ENCODE peak calls at places on chromosomes 3 and 15, in ten cellular contexts. F is GM12865, Z is A549, E is dorsolateral prefrontal cortex, V is osteoblast, Y is brain microvascular endothelial cell, B is foreskin fibroblast, N is astrocyte of the cerebellum, C is H1, U is GM23338. I is an unnamed sample.

GRCh38 chr15:31364301-31365031 is 37.8 kb downstream of the KLF13 start:
- DNase-seq in U (no peak), Z (no peak), C (no peak), F (no peak), Y (no peak), V (peak), B (no peak), N (no peak), E (no peak), I (peak)

GRCh38 chr3:63576826-63577225 is 75.6 kb upstream of the SNTN start:
- DNase-seq in N (no peak), U (peak), Z (no peak), F (no peak), V (no peak), B (no peak), Y (no peak), E (no peak), C (no peak), I (no peak)

GRCh38 chr3:50563867-50564266 is 3.7 kb downstream of the C3orf18 start:
- DNase-seq in B (no peak), N (no peak), C (no peak), F (no peak), E (no peak), V (no peak), Z (no peak), U (no peak), Y (no peak), I (no peak)

GRCh38 chr3:46112296-46112695 is 85.0 kb upstream of the XCR1 start:
- DNase-seq in C (no peak), Z (no peak), Y (no peak), V (no peak), F (no peak), U (no peak), B (no peak), E (no peak), N (no peak), I (no peak)

GRCh38 chr3:197339841-197340520 is 41.6 kb upstream of the DLG1 start:
- DNase-seq in F (no peak), V (peak), E (no peak), C (no peak), Y (peak), Z (no peak), U (no peak), N (peak), B (peak), I (no peak)

GRCh38 chr3:78483070-78483469 is 1284.7 kb downstream of the ROBO1 start:
- DNase-seq in N (no peak), E (no peak), Z (no peak), B (no peak), C (no peak), V (no peak), Y (no peak), U (peak), F (no peak), I (no peak)

GRCh38 chr3:49703443-49703927 is 14.1 kb downstream of the RNF123 start:
- DNase-seq in U (peak), F (peak), E (peak), B (peak), C (peak), Y (peak), N (peak), V (peak), Z (peak), I (no peak)

GRCh38 chr3:165504554-165504953 is 308.4 kb upstream of the SLITRK3 start:
- DNase-seq in Z (no peak), U (no peak), E (no peak), C (no peak), F (no peak), B (no peak), N (no peak), V (no peak), Y (no peak), I (no peak)

GRCh38 chr15:62021991-62022600 is 38.2 kb downstream of the VPS13C start:
- DNase-seq in E (no peak), V (no peak), B (no peak), U (peak), Z (peak), C (no peak), F (no peak), Y (no peak), N (no peak), I (no peak)

GRCh38 chr15:62782100-62782791 is 260.3 kb upstream of the TPM1 start:
- DNase-seq in U (peak), E (peak), V (peak), N (peak), Z (peak), F (peak), C (peak), Y (peak), B (peak), I (no peak)

DNA sequence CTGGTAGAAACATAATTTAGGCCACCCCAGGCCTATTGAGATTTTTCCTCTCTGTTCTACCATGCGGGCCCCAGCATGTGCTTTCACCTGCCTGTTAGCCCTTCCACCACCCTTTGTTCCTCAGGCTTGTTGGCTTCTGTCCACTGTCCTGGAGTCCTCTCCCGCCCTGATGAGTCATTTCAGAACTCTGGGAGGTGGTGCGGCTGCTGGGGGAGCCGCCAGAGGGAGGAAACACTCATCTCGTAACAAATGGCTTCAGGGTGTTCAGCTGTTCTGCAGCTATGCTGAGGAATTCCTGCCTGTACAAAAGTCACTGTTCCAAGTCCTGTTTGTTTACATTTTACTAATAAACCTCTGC is 36.3 kb downstream of the LRTM1 start:
- DNase-seq in B (peak), E (peak), V (peak), C (no peak), N (peak), U (no peak), F (peak), Y (peak), Z (peak), I (peak)
- TF ChIP-seq CTCF in B (peak), E (peak), V (peak), C (no peak), N (peak), U (no peak), F (no peak), Y (peak), Z (peak), I (peak)

GRCh38 chr15:98599911-98600685 is 48.2 kb upstream of the IGF1R start:
- DNase-seq in C (peak), U (peak), N (no peak), E (no peak), B (peak), V (peak), F (peak), Z (no peak), Y (peak), I (no peak)
- H3K4me3 ChIP-seq in C (peak), U (peak), N (peak), E (peak), B (peak), V (peak), F (peak), Z (peak), Y (peak), I (no peak)

DNA sequence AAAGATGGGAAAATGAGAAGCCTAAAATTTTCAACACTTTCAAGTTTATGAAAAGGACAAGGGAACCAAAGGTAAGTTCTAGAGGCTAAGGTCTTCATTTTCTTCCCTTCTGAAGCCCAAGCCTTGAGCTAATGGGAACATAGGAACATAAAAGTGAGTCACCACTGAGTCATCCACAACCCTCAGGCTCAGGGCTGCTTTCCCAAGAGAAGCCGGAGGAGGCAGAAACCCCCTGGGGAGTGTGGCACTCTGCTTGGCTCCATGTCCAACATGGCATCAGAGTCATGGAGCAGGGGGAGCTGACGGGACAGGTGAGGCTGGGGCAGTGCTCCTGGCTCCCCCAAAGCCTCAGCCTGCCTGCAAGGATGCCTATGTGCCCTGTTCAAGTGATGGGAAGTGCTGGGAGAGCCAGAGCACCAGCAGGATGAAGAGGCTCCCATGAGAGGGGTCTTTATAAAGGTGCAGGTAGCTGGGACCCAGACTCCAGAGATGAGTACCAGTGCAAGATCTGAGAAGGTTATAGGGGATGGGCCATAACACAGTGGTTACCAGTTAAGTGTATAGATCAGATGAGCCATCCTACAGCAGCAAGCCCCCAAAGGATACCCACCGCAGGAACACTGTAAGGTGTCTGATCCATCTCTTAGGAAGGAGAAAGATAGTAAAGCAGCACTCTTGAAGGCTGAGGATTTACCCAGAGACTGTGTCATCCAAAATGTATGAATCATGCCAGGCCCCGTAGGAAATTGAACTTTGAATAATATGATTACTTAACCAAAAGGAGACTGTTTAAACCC is 31.8 kb upstream of the RYR3 start:
- DNase-seq in V (peak), Y (peak), Z (peak), C (no peak), B (peak), U (peak), N (peak), F (no peak), E (no peak), I (no peak)
- TF ChIP-seq CTCF in V (no peak), Y (peak), Z (no peak), C (no peak), B (no peak), U (no peak), N (peak), F (no peak), E (no peak), I (no peak)

GRCh38 chr3:151460774-151461450 is at the start of gene IGSF10:
- DNase-seq in Z (peak), C (peak), E (no peak), F (no peak), V (peak), U (peak), B (no peak), N (no peak), Y (no peak), I (peak)
- H3K4me3 ChIP-seq in Z (peak), C (peak), E (peak), F (no peak), V (peak), U (peak), B (peak), N (peak), Y (peak), I (no peak)

GRCh38 chr3:112653209-112653871 is 12.4 kb upstream of the CCDC80 start:
- DNase-seq in C (no peak), N (peak), U (no peak), E (no peak), F (no peak), B (peak), Y (peak), Z (peak), V (peak), I (no peak)

GRCh38 chr3:112656045-112656444 is 15.1 kb upstream of the CCDC80 start:
- DNase-seq in N (no peak), V (no peak), E (no peak), C (no peak), B (no peak), F (no peak), Z (no peak), Y (no peak), U (no peak), I (no peak)

GRCh38 chr3:112653881-112654300 is 12.9 kb upstream of the CCDC80 start:
- DNase-seq in N (peak), V (peak), Z (peak), Y (peak), B (peak), C (no peak), U (no peak), F (no peak), E (no peak), I (no peak)

GRCh38 chr3:112654492-112654891 is 13.5 kb upstream of the CCDC80 start:
- DNase-seq in V (no peak), B (no peak), N (no peak), Z (no peak), F (no peak), Y (no peak), U (no peak), E (no peak), C (no peak), I (no peak)

GRCh38 chr3:112654979-112655378 is 14.0 kb upstream of the CCDC80 start:
- DNase-seq in F (no peak), U (peak), C (no peak), Z (peak), N (no peak), B (no peak), Y (no peak), V (no peak), E (no peak), I (no peak)
- TF ChIP-seq CTCF in F (no peak), U (peak), C (peak), Z (no peak), N (peak), B (no peak), Y (peak), V (no peak), E (no peak), I (no peak)

DNA sequence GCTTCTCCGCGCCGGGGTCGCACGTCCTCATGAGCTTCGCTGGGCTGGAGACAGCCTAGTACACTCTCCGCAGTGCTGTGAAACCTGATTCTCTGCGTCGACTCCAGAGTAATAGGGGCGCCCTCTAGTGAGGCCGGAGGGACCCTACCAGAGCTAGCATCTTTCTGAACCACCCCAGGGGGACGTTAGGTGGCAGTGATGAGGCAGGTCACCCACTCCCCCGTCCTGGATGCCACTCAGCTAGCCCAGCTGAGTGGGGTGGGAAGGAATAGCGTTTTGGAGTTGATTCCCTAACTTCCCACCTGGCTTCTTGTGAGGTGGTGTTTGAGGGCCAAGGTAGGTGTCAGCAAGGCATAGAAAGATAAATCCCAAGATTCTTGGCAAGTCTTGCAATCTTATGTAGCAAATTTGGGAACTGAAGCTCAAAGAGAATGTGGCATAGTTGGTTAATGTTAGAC is 4.0 kb downstream of the DUOXA2 start:
- DNase-seq in Y (peak), U (peak), F (peak), E (peak), C (peak), N (peak), Z (peak), V (peak), B (peak), I (peak)
- H3K4me3 ChIP-seq in Y (peak), U (peak), F (no peak), E (peak), C (peak), N (no peak), Z (no peak), V (no peak), B (no peak), I (no peak)

GRCh38 chr3:157120071-157120892 is 39.7 kb downstream of the CCNL1 start:
- DNase-seq in B (no peak), V (no peak), C (no peak), U (peak), N (no peak), E (no peak), Y (no peak), F (no peak), Z (no peak), I (peak)
- TF ChIP-seq CTCF in B (no peak), V (no peak), C (no peak), U (peak), N (no peak), E (no peak), Y (no peak), F (no peak), Z (no peak), I (no peak)

DNA sequence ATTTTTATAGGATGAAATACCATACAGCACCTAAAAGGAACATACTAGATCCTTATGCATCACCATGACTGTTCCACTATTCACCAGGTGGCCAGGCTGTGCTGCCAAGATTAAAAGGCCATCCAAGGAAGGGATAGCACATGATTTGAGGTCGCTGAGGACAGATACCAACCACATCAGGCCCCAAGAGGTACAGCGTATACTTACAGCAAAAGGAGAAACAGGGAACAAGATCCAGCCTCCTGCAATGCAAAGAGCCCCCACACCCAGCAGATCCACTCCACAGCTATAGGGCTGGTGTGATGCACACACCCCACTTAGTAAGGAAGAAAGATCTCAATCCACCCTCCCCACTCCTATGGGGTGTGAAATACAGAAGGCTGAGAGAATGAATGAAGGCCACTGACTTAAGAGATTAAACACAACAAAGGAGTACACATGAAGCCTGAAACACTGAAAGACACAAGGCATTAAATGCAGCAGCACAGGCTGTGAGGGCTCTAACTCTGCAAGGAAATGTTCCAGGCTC is 32.0 kb upstream of the ZNF445 start:
- DNase-seq in F (peak), C (no peak), U (no peak), V (peak), Z (no peak), E (no peak), Y (no peak), B (no peak), N (no peak), I (no peak)
- H3K4me3 ChIP-seq in F (peak), C (peak), U (peak), V (peak), Z (peak), E (peak), Y (peak), B (peak), N (peak), I (peak)

DNA sequence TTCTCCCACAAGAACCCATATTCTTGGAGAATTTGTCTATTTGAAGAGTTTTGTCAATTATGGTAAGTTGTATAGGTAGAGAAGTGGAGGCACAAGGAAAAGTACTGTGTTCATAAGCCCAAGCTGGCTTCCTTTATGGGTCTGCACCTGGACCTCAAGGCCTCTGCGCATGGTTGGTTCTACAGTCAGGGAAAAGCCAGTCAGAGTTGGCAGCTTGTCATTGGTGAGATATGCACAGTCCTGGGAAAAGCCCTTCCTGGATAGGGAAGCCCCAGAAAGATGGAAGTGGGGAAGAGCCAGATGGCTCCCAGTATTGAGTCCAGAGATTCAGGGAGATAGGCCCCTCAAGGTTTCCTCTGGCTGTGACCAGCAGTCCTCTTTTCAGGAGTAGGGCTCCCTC is 15.8 kb downstream of the BOC start:
- DNase-seq in C (no peak), E (no peak), N (no peak), U (no peak), Y (no peak), F (no peak), Z (no peak), B (no peak), V (no peak), I (no peak)
- TF ChIP-seq CTCF in C (no peak), E (no peak), N (no peak), U (no peak), Y (no peak), F (no peak), Z (no peak), B (no peak), V (no peak), I (no peak)

GRCh38 chr15:94563455-94563854 is 332.1 kb downstream of the MCTP2 start:
- DNase-seq in V (no peak), E (no peak), Z (no peak), U (no peak), Y (no peak), N (no peak), B (no peak), F (no peak), C (no peak), I (no peak)
- H3K4me3 ChIP-seq in V (no peak), E (no peak), Z (no peak), U (no peak), Y (no peak), N (no peak), B (no peak), F (no peak), C (no peak), I (no peak)

I was measured in mucosa of descending colon.